ENCODE peak calls at places on chromosomes 12 and 14, in nine cellular contexts. One of them, this sample, is unnamed.

GRCh38 chr12:78403681-78404080 is 460.9 kb upstream of the SYT1 start:
- DNase-seq in ovary: no peak
- DNase-seq in AG10803: peak; percentile 67
- DNase-seq in left ventricle myocardium inferior: no peak
- DNase-seq in heart left ventricle: no peak
- DNase-seq in PC-3: peak; percentile 45
- DNase-seq in adrenal gland: no peak
- DNase-seq in HCT116: no peak
- DNase-seq in GM23338: no peak
- DNase-seq in this sample: no peak

GRCh38 chr12:47905313-47905730 is 528 bp upstream of the VDR start:
- DNase-seq in heart left ventricle: peak; percentile 59
- DNase-seq in ovary: peak; percentile 65
- DNase-seq in HCT116: no peak
- DNase-seq in left ventricle myocardium inferior: peak; percentile 46
- DNase-seq in adrenal gland: peak; percentile 58
- DNase-seq in AG10803: no peak
- DNase-seq in PC-3: peak; percentile 77
- DNase-seq in GM23338: peak; percentile 85
- DNase-seq in this sample: no peak

GRCh38 chr12:91851741-91852477 is 293.7 kb downstream of the BTG1 start:
- DNase-seq in AG10803: no peak
- DNase-seq in left ventricle myocardium inferior: no peak
- DNase-seq in heart left ventricle: no peak
- DNase-seq in adrenal gland: no peak
- DNase-seq in PC-3: no peak
- DNase-seq in GM23338: no peak
- DNase-seq in HCT116: no peak
- DNase-seq in ovary: no peak
- DNase-seq in this sample: no peak

GRCh38 chr14:29654910-29655590 is 272.6 kb downstream of the PRKD1 start:
- DNase-seq in adrenal gland: no peak
- DNase-seq in HCT116: no peak
- DNase-seq in heart left ventricle: no peak
- DNase-seq in AG10803: peak; percentile 40
- DNase-seq in GM23338: no peak
- DNase-seq in PC-3: no peak
- DNase-seq in left ventricle myocardium inferior: no peak
- DNase-seq in ovary: no peak
- DNase-seq in this sample: no peak

GRCh38 chr12:102484017-102484731 is 3.8 kb upstream of the IGF1 start:
- DNase-seq in GM23338: peak; percentile 70
- DNase-seq in left ventricle myocardium inferior: peak; percentile 38
- DNase-seq in heart left ventricle: peak; percentile 56
- DNase-seq in ovary: peak; percentile 42
- DNase-seq in HCT116: peak; percentile 34
- DNase-seq in adrenal gland: peak; percentile 53
- DNase-seq in PC-3: peak; percentile 68
- DNase-seq in AG10803: peak; percentile 86
- DNase-seq in this sample: no peak

GRCh38 chr14:61334197-61334701 is 12.9 kb downstream of the PRKCH start:
- DNase-seq in AG10803: no peak
- DNase-seq in ovary: no peak
- DNase-seq in adrenal gland: no peak
- DNase-seq in heart left ventricle: no peak
- DNase-seq in GM23338: peak; percentile 2
- DNase-seq in HCT116: no peak
- DNase-seq in left ventricle myocardium inferior: no peak
- DNase-seq in PC-3: no peak
- DNase-seq in this sample: no peak

GRCh38 chr12:55974308-55974724 is 438 bp downstream of the RAB5B start:
- DNase-seq in adrenal gland: peak; percentile 62
- DNase-seq in left ventricle myocardium inferior: no peak
- DNase-seq in heart left ventricle: peak; percentile 61
- DNase-seq in AG10803: peak; percentile 45
- DNase-seq in HCT116: no peak
- DNase-seq in ovary: no peak
- DNase-seq in PC-3: peak; percentile 40
- DNase-seq in GM23338: peak; percentile 79
- DNase-seq in this sample: no peak

GRCh38 chr14:33932526-33933292 is 18.2 kb downstream of the EGLN3 start:
- DNase-seq in PC-3: peak; percentile 28
- DNase-seq in AG10803: no peak
- DNase-seq in adrenal gland: no peak
- DNase-seq in GM23338: no peak
- DNase-seq in heart left ventricle: no peak
- DNase-seq in left ventricle myocardium inferior: no peak
- DNase-seq in ovary: no peak
- DNase-seq in HCT116: no peak
- DNase-seq in this sample: no peak

GRCh38 chr14:77190977-77191376 is 9.4 kb downstream of the TMEM63C start:
- DNase-seq in HCT116: no peak
- DNase-seq in GM23338: peak; percentile 40
- DNase-seq in ovary: no peak
- DNase-seq in AG10803: no peak
- DNase-seq in adrenal gland: no peak
- DNase-seq in left ventricle myocardium inferior: no peak
- DNase-seq in PC-3: peak; percentile 21
- DNase-seq in heart left ventricle: no peak
- DNase-seq in this sample: no peak

GRCh38 chr14:60106341-60106740 is 14.6 kb downstream of the PCNX4 start:
- DNase-seq in adrenal gland: peak; percentile 36
- DNase-seq in PC-3: no peak
- DNase-seq in left ventricle myocardium inferior: no peak
- DNase-seq in GM23338: no peak
- DNase-seq in ovary: no peak
- DNase-seq in HCT116: no peak
- DNase-seq in AG10803: peak; percentile 77
- DNase-seq in heart left ventricle: no peak
- DNase-seq in this sample: no peak

GRCh38 chr12:25155031-25155576 is 39.9 kb downstream of the DNAI7 start:
- DNase-seq in PC-3: peak; percentile 32
- DNase-seq in adrenal gland: no peak
- DNase-seq in GM23338: peak; percentile 58
- DNase-seq in ovary: no peak
- DNase-seq in AG10803: peak; percentile 30
- DNase-seq in HCT116: peak; percentile 13
- DNase-seq in heart left ventricle: no peak
- DNase-seq in left ventricle myocardium inferior: no peak
- DNase-seq in this sample: no peak
- H3K4me3 ChIP-seq in PC-3: no peak overlapping the region
- H3K4me3 ChIP-seq in adrenal gland: no peak overlapping the region
- H3K4me3 ChIP-seq in GM23338: no peak overlapping the region
- H3K4me3 ChIP-seq in ovary: no peak overlapping the region
- H3K4me3 ChIP-seq in AG10803: no peak overlapping the region
- H3K4me3 ChIP-seq in HCT116: no peak overlapping the region
- H3K4me3 ChIP-seq in heart left ventricle: no peak overlapping the region
- H3K4me3 ChIP-seq in left ventricle myocardium inferior: no peak overlapping the region
- H3K4me3 ChIP-seq in this sample: no peak overlapping the region

GRCh38 chr12:89702503-89702902 is 6.1 kb downstream of the ATP2B1 start:
- DNase-seq in PC-3: peak; percentile 53
- DNase-seq in left ventricle myocardium inferior: no peak
- DNase-seq in GM23338: no peak
- DNase-seq in AG10803: no peak
- DNase-seq in heart left ventricle: no peak
- DNase-seq in ovary: no peak
- DNase-seq in adrenal gland: no peak
- DNase-seq in HCT116: no peak
- DNase-seq in this sample: no peak

GRCh38 chr12:89700191-89700810 is 8.3 kb downstream of the ATP2B1 start:
- DNase-seq in PC-3: peak; percentile 73
- DNase-seq in HCT116: no peak
- DNase-seq in adrenal gland: no peak
- DNase-seq in AG10803: no peak
- DNase-seq in left ventricle myocardium inferior: no peak
- DNase-seq in heart left ventricle: no peak
- DNase-seq in GM23338: no peak
- DNase-seq in ovary: no peak
- DNase-seq in this sample: no peak

GRCh38 chr12:89704457-89704856 is 4.2 kb downstream of the ATP2B1 start:
- DNase-seq in ovary: no peak
- DNase-seq in left ventricle myocardium inferior: no peak
- DNase-seq in HCT116: no peak
- DNase-seq in adrenal gland: no peak
- DNase-seq in heart left ventricle: no peak
- DNase-seq in GM23338: no peak
- DNase-seq in PC-3: no peak
- DNase-seq in AG10803: no peak
- DNase-seq in this sample: no peak

GRCh38 chr12:89703768-89704167 is 4.9 kb downstream of the ATP2B1 start:
- DNase-seq in GM23338: no peak
- DNase-seq in adrenal gland: no peak
- DNase-seq in AG10803: no peak
- DNase-seq in ovary: no peak
- DNase-seq in heart left ventricle: no peak
- DNase-seq in HCT116: no peak
- DNase-seq in PC-3: peak; percentile 59
- DNase-seq in left ventricle myocardium inferior: no peak
- DNase-seq in this sample: no peak

GRCh38 chr12:89701606-89702206 is 6.9 kb downstream of the ATP2B1 start:
- DNase-seq in ovary: no peak
- DNase-seq in heart left ventricle: no peak
- DNase-seq in HCT116: no peak
- DNase-seq in AG10803: no peak
- DNase-seq in adrenal gland: no peak
- DNase-seq in PC-3: no peak
- DNase-seq in left ventricle myocardium inferior: no peak
- DNase-seq in GM23338: no peak
- DNase-seq in this sample: no peak
- TF ChIP-seq CTCF in ovary: no peak
- TF ChIP-seq CTCF in heart left ventricle: no peak
- TF ChIP-seq CTCF in HCT116: peak; percentile 45
- TF ChIP-seq CTCF in AG10803: peak; percentile 6
- TF ChIP-seq CTCF in adrenal gland: no peak
- TF ChIP-seq CTCF in PC-3: peak; percentile 29
- TF ChIP-seq CTCF in left ventricle myocardium inferior: no peak
- TF ChIP-seq CTCF in GM23338: peak; percentile 31
- TF ChIP-seq CTCF in this sample: no peak

GRCh38 chr14:35400707-35401421 is 3.7 kb downstream of the NFKBIA start:
- DNase-seq in ovary: no peak
- DNase-seq in AG10803: no peak
- DNase-seq in left ventricle myocardium inferior: no peak
- DNase-seq in adrenal gland: peak; percentile 39
- DNase-seq in GM23338: no peak
- DNase-seq in HCT116: no peak
- DNase-seq in PC-3: no peak
- DNase-seq in heart left ventricle: no peak
- DNase-seq in this sample: no peak
- H3K4me3 ChIP-seq in ovary: peak overlapping the region; percentile 95
- H3K4me3 ChIP-seq in AG10803: no peak overlapping the region
- H3K4me3 ChIP-seq in left ventricle myocardium inferior: peak overlapping the region; percentile 89
- H3K4me3 ChIP-seq in adrenal gland: peak overlapping the region; percentile 99
- H3K4me3 ChIP-seq in GM23338: no peak overlapping the region
- H3K4me3 ChIP-seq in HCT116: no peak overlapping the region
- H3K4me3 ChIP-seq in PC-3: no peak overlapping the region
- H3K4me3 ChIP-seq in heart left ventricle: peak overlapping the region; percentile 91
- H3K4me3 ChIP-seq in this sample: no peak overlapping the region

DNA sequence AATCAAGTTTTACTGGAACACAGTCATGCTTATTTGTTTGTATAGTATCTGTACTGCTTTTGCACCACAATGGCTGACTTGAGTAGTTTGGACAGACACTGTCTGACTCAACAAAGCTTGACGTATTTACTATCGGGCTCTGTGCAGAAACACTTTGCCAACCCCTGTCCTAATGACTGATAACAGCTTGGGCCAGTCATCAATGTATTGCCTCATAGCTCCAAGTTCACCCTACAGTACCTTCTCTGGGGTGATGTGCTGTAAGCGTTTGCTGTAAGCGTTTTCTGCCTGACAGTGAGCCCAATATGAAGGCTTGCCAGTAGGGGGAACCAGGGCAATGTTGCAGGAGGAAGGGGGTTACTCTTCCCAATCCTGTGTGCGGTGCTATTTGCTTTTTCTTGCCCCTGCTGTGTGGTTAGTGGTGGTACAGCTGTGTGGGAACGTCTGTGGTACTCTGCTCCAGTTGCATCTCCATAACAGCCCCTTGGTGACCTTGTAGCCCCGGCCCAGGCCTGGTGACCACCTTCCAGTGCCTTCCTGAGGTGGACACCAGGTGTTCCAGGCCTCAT is 5.4 kb upstream of the CCDC177 start:
- DNase-seq in adrenal gland: peak; percentile 86
- DNase-seq in PC-3: peak; percentile 78
- DNase-seq in AG10803: peak; percentile 88
- DNase-seq in HCT116: peak; percentile 37
- DNase-seq in GM23338: peak; percentile 88
- DNase-seq in ovary: no peak
- DNase-seq in heart left ventricle: peak; percentile 28
- DNase-seq in left ventricle myocardium inferior: no peak
- DNase-seq in this sample: no peak
- TF ChIP-seq CTCF in adrenal gland: peak; percentile 41
- TF ChIP-seq CTCF in PC-3: peak; percentile 74
- TF ChIP-seq CTCF in AG10803: peak; percentile 72
- TF ChIP-seq CTCF in HCT116: peak; percentile 69
- TF ChIP-seq CTCF in GM23338: peak; percentile 86
- TF ChIP-seq CTCF in ovary: no peak
- TF ChIP-seq CTCF in heart left ventricle: peak; percentile 25
- TF ChIP-seq CTCF in left ventricle myocardium inferior: peak; percentile 47
- TF ChIP-seq CTCF in this sample: peak; percentile 40

GRCh38 chr14:50233335-50234250 is 2.2 kb upstream of the SOS2 start:
- DNase-seq in HCT116: no peak
- DNase-seq in AG10803: no peak
- DNase-seq in adrenal gland: no peak
- DNase-seq in GM23338: no peak
- DNase-seq in PC-3: peak; percentile 81
- DNase-seq in left ventricle myocardium inferior: no peak
- DNase-seq in ovary: no peak
- DNase-seq in heart left ventricle: no peak
- DNase-seq in this sample: peak; percentile 90
- H3K4me3 ChIP-seq in HCT116: no peak overlapping the region
- H3K4me3 ChIP-seq in AG10803: no peak overlapping the region
- H3K4me3 ChIP-seq in adrenal gland: no peak overlapping the region
- H3K4me3 ChIP-seq in GM23338: no peak overlapping the region
- H3K4me3 ChIP-seq in PC-3: peak overlapping the region; percentile 51
- H3K4me3 ChIP-seq in left ventricle myocardium inferior: no peak overlapping the region
- H3K4me3 ChIP-seq in ovary: no peak overlapping the region
- H3K4me3 ChIP-seq in heart left ventricle: no peak overlapping the region
- H3K4me3 ChIP-seq in this sample: no peak overlapping the region

This sample was measured in LNCaP clone FGC.